ENCODE peak calls at places on chromosomes 11 and 22, in seven cellular contexts. S, Y, A, T, U, J and N are unnamed samples.

GRCh38 chr11:19939415-19939929 is 220.8 kb downstream of the DBX1 start:
- DNase-seq in S (no peak), Y (no peak), A (no peak), T (no peak), U (no peak), J (no peak), N (no peak)

GRCh38 chr22:42646569-42647525 is 2.3 kb downstream of the CYB5R3 start:
- DNase-seq in S (no peak), Y (no peak), A (peak), T (peak), U (no peak), J (no peak), N (peak)

GRCh38 chr11:45698777-45699497 is 33.5 kb upstream of the CHST1 start:
- DNase-seq in S (no peak), Y (no peak), A (no peak), T (no peak), U (no peak), J (no peak), N (no peak)

GRCh38 chr11:120539681-120540369 is 28.3 kb downstream of the GRIK4 start:
- DNase-seq in S (no peak), Y (no peak), A (peak), T (no peak), U (no peak), J (no peak), N (peak)

GRCh38 chr22:20979243-20979809 is 2.8 kb upstream of the LZTR1 start:
- DNase-seq in S (peak), Y (peak), A (no peak), T (peak), U (no peak), J (peak), N (peak)

GRCh38 chr11:133955945-133956421 is 785 bp downstream of the IGSF9B start:
- DNase-seq in S (no peak), Y (no peak), A (no peak), T (no peak), U (no peak), J (no peak), N (peak)

GRCh38 chr11:61098778-61099177 is 3.5 kb upstream of the CD5 start:
- DNase-seq in S (no peak), Y (no peak), A (no peak), T (no peak), U (no peak), J (no peak), N (no peak)

GRCh38 chr11:86773009-86773408 is 27.3 kb upstream of the PRSS23 start:
- DNase-seq in S (no peak), Y (no peak), A (no peak), T (no peak), U (no peak), J (no peak), N (no peak)

GRCh38 chr22:41512421-41513194 is 31.7 kb downstream of the POLR3H start:
- DNase-seq in S (no peak), Y (no peak), A (peak), T (no peak), U (no peak), J (peak), N (peak)

GRCh38 chr11:93169950-93170561 is 27.7 kb downstream of the SLC36A4 start:
- DNase-seq in S (no peak), Y (no peak), A (peak), T (no peak), U (peak), J (peak), N (peak)

GRCh38 chr11:76194872-76195668 is 11.2 kb downstream of the WNT11 start:
- DNase-seq in S (no peak), Y (no peak), A (no peak), T (no peak), U (no peak), J (no peak), N (no peak)

GRCh38 chr22:45915841-45916240 is 61.1 kb downstream of the WNT7B start:
- DNase-seq in S (no peak), Y (no peak), A (no peak), T (no peak), U (no peak), J (no peak), N (no peak)

GRCh38 chr11:1291295-1292017 is 18.0 kb downstream of the TOLLIP start:
- DNase-seq in S (no peak), Y (no peak), A (no peak), T (no peak), U (no peak), J (no peak), N (no peak)

GRCh38 chr22:39526736-39527171 is 5.8 kb downstream of the RPS19BP1 start:
- DNase-seq in S (no peak), Y (no peak), A (no peak), T (no peak), U (peak), J (no peak), N (peak)

GRCh38 chr22:32336185-32336603 is 21.5 kb upstream of the RFPL3 start:
- DNase-seq in S (no peak), Y (no peak), A (no peak), T (no peak), U (no peak), J (no peak), N (peak)

GRCh38 chr11:19892876-19893275 is 180.2 kb downstream of the NAV2 start:
- DNase-seq in S (no peak), Y (no peak), A (no peak), T (no peak), U (no peak), J (no peak), N (no peak)

GRCh38 chr11:122834065-122834464 is 4.2 kb upstream of the CRTAM start:
- DNase-seq in S (no peak), Y (no peak), A (no peak), T (no peak), U (no peak), J (no peak), N (no peak)

GRCh38 chr11:131447898-131448297 is 77.5 kb downstream of the NTM start:
- DNase-seq in S (no peak), Y (no peak), A (no peak), T (no peak), U (no peak), J (no peak), N (no peak)

GRCh38 chr11:82791779-82792178 is 58.1 kb upstream of the FAM181B start:
- DNase-seq in S (no peak), Y (no peak), A (no peak), T (no peak), U (no peak), J (no peak), N (peak)

GRCh38 chr11:64358907-64359711 is at the start of gene RPS6KA4:
- DNase-seq in S (peak), Y (peak), A (peak), T (peak), U (peak), J (peak), N (peak)

GRCh38 chr11:18731949-18732821 is 6.2 kb upstream of the IGSF22 start:
- DNase-seq in S (peak), Y (peak), A (peak), T (peak), U (peak), J (peak), N (peak)

GRCh38 chr11:96136623-96137313 is 206.2 kb downstream of the MAML2 start:
- DNase-seq in S (no peak), Y (no peak), A (no peak), T (no peak), U (no peak), J (no peak), N (no peak)

GRCh38 chr22:42353883-42354727 is 78.1 kb downstream of the NFAM1 start:
- DNase-seq in S (no peak), Y (no peak), A (no peak), T (no peak), U (no peak), J (peak), N (peak)

GRCh38 chr11:8243458-8243857 is 20.2 kb downstream of the LMO1 start:
- DNase-seq in S (no peak), Y (no peak), A (no peak), T (no peak), U (no peak), J (no peak), N (peak)

GRCh38 chr11:109015283-109015682 is 350.4 kb downstream of the DDX10 start:
- DNase-seq in S (no peak), Y (no peak), A (peak), T (no peak), U (no peak), J (no peak), N (no peak)

GRCh38 chr22:48951836-48952235 is 875.8 kb downstream of the BRD1 start:
- DNase-seq in S (no peak), Y (no peak), A (no peak), T (no peak), U (no peak), J (no peak), N (no peak)

GRCh38 chr11:73374130-73374529 is 2.1 kb upstream of the RELT start:
- DNase-seq in S (no peak), Y (no peak), A (no peak), T (no peak), U (no peak), J (peak), N (peak)

GRCh38 chr22:48489551-48490512 is 1337.8 kb downstream of the BRD1 start:
- DNase-seq in S (no peak), Y (no peak), A (no peak), T (no peak), U (no peak), J (peak), N (peak)

GRCh38 chr11:134625151-134625550 is 213.1 kb upstream of the B3GAT1 start:
- DNase-seq in S (no peak), Y (no peak), A (no peak), T (no peak), U (no peak), J (no peak), N (no peak)

GRCh38 chr11:75565221-75565814 is 3.3 kb downstream of the SERPINH1 start:
- DNase-seq in S (no peak), Y (no peak), A (peak), T (no peak), U (no peak), J (peak), N (no peak)